ENCODE peak calls at places on chromosomes 16 and 17, in five cellular contexts. H is A549, R is left lung, O is thyroid gland, T is PC-9. U is an unnamed sample. For H3K9me3, the result is how much of the 10 kb centered on the place peaks cover.

GRCh38 chr17:35312790-35313711 is 60.4 kb downstream of the SLFN11 start:
- DNase-seq in O (peak), T (no peak), H (peak), R (peak), U (peak)

GRCh38 chr17:81086789-81087551 is 52.0 kb downstream of the BAIAP2 start:
- DNase-seq in O (no peak), R (no peak), T (no peak), H (no peak), U (no peak)

GRCh38 chr16:65532218-65532617 is 410.4 kb upstream of the CDH11 start:
- DNase-seq in O (no peak), R (no peak), T (no peak), H (no peak), U (no peak)

GRCh38 chr17:22462461-22462860 is 770.1 kb downstream of the KCNJ18 start:
- DNase-seq in T (no peak), R (no peak), H (no peak), O (no peak), U (no peak)

GRCh38 chr17:10305336-10306096 is 67.3 kb downstream of the MYH13 start:
- DNase-seq in O (no peak), R (no peak), T (no peak), H (no peak), U (no peak)

GRCh38 chr16:12976491-12976890 is 75.1 kb downstream of the SHISA9 start:
- DNase-seq in R (no peak), H (no peak), O (peak), T (peak), U (no peak)

GRCh38 chr16:84084570-84085270 is 32.0 kb downstream of the MBTPS1 start:
- DNase-seq in T (peak), R (peak), O (peak), H (peak), U (peak)

GRCh38 chr17:16406742-16407674 is 8.4 kb upstream of the TRPV2 start:
- DNase-seq in T (no peak), H (peak), O (peak), R (peak), U (no peak)

GRCh38 chr16:78742501-78743283 is 643.2 kb downstream of the WWOX start:
- DNase-seq in T (no peak), O (peak), H (no peak), R (no peak), U (peak)

GRCh38 chr17:63191610-63192009 is 225.6 kb downstream of the TANC2 start:
- DNase-seq in T (no peak), H (no peak), R (peak), O (no peak), U (no peak)

GRCh38 chr16:35626051-35626450 is 2166.6 kb downstream of the TP53TG3F start:
- DNase-seq in R (no peak), O (no peak), H (no peak), T (no peak), U (no peak)
- H3K9me3 ChIP-seq in R (half or more), O (under half), H (under half), T (under half), U (under half)

DNA sequence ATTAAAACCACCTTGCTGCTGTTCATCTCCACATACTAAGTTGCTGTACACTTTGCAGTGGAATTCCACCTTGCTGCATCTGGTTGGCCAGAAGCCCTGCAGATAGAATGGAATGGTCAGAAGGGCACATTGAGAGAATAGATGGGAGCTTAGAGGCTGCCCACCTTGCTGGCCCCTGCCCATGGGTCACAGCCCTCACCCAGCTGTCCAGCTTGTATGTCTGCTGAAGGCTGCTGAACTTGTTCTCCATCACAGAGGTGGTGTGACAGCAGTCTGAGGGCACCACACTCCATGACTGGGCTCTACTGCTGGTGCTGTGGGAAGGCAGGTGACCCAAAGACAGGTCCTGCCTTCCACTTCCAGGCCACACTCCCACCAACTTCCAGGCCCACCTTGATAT is 1755.4 kb downstream of the TP53TG3F start:
- DNase-seq in H (no peak), R (no peak), O (no peak), T (no peak), U (no peak)
- H3K9me3 ChIP-seq in H (under half), R (under half), O (under half), T (under half), U (under half)

GRCh38 chr17:43856141-43856540 is 9.2 kb downstream of the CD300LG start:
- DNase-seq in R (no peak), T (no peak), H (no peak), O (no peak), U (no peak)
- H3K9me3 ChIP-seq in R (under half), T (under half), H (under half), O (under half), U (under half)

GRCh38 chr16:35733278-35733965 is 2274.0 kb downstream of the TP53TG3F start:
- DNase-seq in R (no peak), H (no peak), T (no peak), O (no peak), U (no peak)

GRCh38 chr16:35733971-35734702 is 2274.7 kb downstream of the TP53TG3F start:
- DNase-seq in H (no peak), T (no peak), O (no peak), R (peak), U (no peak)

GRCh38 chr16:35734728-35735402 is 2275.5 kb downstream of the TP53TG3F start:
- DNase-seq in R (no peak), H (no peak), O (no peak), T (no peak), U (no peak)

GRCh38 chr16:35737076-35737475 is 2277.7 kb downstream of the TP53TG3F start:
- DNase-seq in H (no peak), T (no peak), R (no peak), O (no peak), U (no peak)

GRCh38 chr16:35735403-35736251 is 2276.2 kb downstream of the TP53TG3F start:
- DNase-seq in H (no peak), R (no peak), T (no peak), O (no peak), U (no peak)
- H3K9me3 ChIP-seq in H (under half), R (half or more), T (under half), O (under half), U (under half)

DNA sequence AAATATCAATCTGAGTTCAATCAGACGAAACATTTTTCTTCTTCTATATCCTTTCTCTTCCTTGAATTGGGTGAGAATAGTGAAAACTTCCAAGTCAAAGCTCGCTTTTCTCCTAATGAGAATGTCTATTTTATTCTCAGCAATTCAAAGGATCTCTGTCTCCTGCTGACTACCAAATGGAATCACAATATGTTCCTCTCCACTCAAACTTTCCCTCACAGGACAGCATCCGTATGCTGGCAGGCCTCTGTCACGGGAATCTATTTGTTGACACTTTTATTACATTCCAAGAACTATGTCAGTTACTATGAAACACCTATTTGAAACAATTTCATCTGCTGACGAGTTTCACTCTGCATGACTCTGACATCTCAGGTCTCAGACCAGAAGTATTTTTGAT is 1196.6 kb downstream of the CDH11 start:
- DNase-seq in H (no peak), O (no peak), R (no peak), T (no peak), U (no peak)
- H3K9me3 ChIP-seq in H (under half), O (under half), R (under half), T (under half), U (under half)

DNA sequence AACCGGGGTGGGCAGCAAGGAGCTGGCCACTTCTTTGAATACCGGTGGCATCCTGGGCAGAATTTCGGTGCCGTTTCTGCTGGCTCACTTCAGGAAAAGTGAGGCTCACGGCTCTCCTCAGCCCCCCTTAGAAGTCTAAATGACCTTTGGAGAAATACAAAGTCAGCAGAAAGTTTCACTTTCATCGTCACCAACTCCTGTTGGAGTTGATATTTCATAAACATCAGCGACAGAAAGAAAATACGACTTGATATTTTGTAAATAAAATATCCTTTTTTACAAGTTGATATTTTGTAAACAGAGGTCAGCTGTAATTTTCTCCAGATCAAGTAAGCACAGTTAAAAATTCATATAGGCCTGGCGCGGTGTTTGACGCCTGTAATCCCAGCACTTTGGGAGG is 781 bp downstream of the ZNF75A start:
- DNase-seq in O (no peak), H (no peak), T (no peak), R (no peak), U (no peak)
- H3K9me3 ChIP-seq in O (under half), H (half or more), T (half or more), R (half or more), U (under half)